ENCODE peak calls at places on chromosomes 2 and 18, in six cellular contexts. W is cardiac muscle cell; T is AG04450; Z is psoas muscle; P is CD8-positive, alpha-beta memory T cell; J is hepatocyte. I is an unnamed sample.
A peak's percentile ranks its signal among the peaks of the same experiment; 100 is the strongest.

GRCh38 chr2:8984152-8984551 is 19.3 kb downstream of the MBOAT2 start:
- DNase-seq in P (no peak), W (peak; percentile 66), Z (no peak), T (no peak), J (no peak), I (no peak)

GRCh38 chr18:61400714-61401113 is 67.5 kb downstream of the CDH20 start:
- DNase-seq in J (no peak), P (no peak), W (peak; percentile 44), Z (no peak), T (peak; percentile 7), I (no peak)

GRCh38 chr18:79804130-79804772 is 6.5 kb downstream of the KCNG2 start:
- DNase-seq in T (no peak), J (no peak), Z (no peak), W (no peak), P (no peak), I (no peak)

GRCh38 chr2:237459741-237460174 is 27.3 kb upstream of the MLPH start:
- DNase-seq in J (no peak), T (no peak), P (no peak), W (peak; percentile 60), Z (no peak), I (no peak)

GRCh38 chr2:235005603-235006259 is 53.9 kb downstream of the SH3BP4 start:
- DNase-seq in P (no peak), Z (peak; percentile 91), J (peak; percentile 72), T (no peak), W (peak; percentile 30), I (peak; percentile 59)

GRCh38 chr2:236294647-236295046 is 30.4 kb upstream of the ASB18 start:
- DNase-seq in Z (no peak), P (no peak), T (no peak), J (no peak), W (no peak), I (no peak)

GRCh38 chr2:62150597-62151305 is 45.2 kb upstream of the B3GNT2 start:
- DNase-seq in P (no peak), Z (no peak), J (no peak), T (no peak), W (peak; percentile 20), I (no peak)

GRCh38 chr2:227411990-227412350 is 24.2 kb upstream of the SCYGR1 start:
- DNase-seq in P (no peak), J (no peak), Z (no peak), W (no peak), T (no peak), I (no peak)

GRCh38 chr2:8515390-8515761 is 166.5 kb upstream of the ID2 start:
- DNase-seq in Z (no peak), P (peak; percentile 68), T (no peak), W (no peak), J (no peak), I (no peak)

GRCh38 chr18:37156330-37156942 is 327.5 kb downstream of the KIAA1328 start:
- DNase-seq in Z (no peak), W (peak; percentile 1), P (no peak), J (peak; percentile 9), T (no peak), I (no peak)

GRCh38 chr2:150698016-150698661 is 210.7 kb upstream of the RND3 start:
- DNase-seq in P (no peak), J (no peak), T (no peak), W (peak; percentile 39), Z (no peak), I (no peak)

GRCh38 chr2:155733091-155733870 is 599.2 kb downstream of the NR4A2 start:
- DNase-seq in W (no peak), J (no peak), P (no peak), T (no peak), Z (no peak), I (no peak)

GRCh38 chr2:72923833-72924352 is 6.6 kb downstream of the EMX1 start:
- DNase-seq in Z (no peak), J (peak; percentile 40), W (no peak), T (no peak), P (no peak), I (no peak)

GRCh38 chr2:232897386-232897970 is 27.4 kb downstream of the SNORC start:
- DNase-seq in P (no peak), J (peak; percentile 1), Z (no peak), W (no peak), T (no peak), I (no peak)

GRCh38 chr18:48840491-48840877 is 110.3 kb downstream of the SMAD7 start:
- DNase-seq in Z (peak; percentile 18), P (no peak), J (no peak), T (no peak), W (no peak), I (no peak)

GRCh38 chr2:234334146-234334545 is 162.7 kb downstream of the ARL4C start:
- DNase-seq in P (no peak), Z (no peak), J (peak; percentile 49), W (peak; percentile 21), T (no peak), I (no peak)

GRCh38 chr18:70523035-70523797 is 234.4 kb downstream of the SOCS6 start:
- DNase-seq in P (no peak), W (no peak), Z (no peak), T (no peak), J (no peak), I (no peak)

GRCh38 chr2:239884051-239884405 is 141.1 kb downstream of the NDUFA10 start:
- DNase-seq in P (no peak), T (no peak), W (no peak), J (no peak), Z (no peak), I (no peak)
- H3K9me3 ChIP-seq in P (no peaks in the 10 kb centered on the region), T (peaks cover 32% of the 10 kb centered on the region), W (no peaks in the 10 kb centered on the region), J (peaks cover 4% of the 10 kb centered on the region), Z (peaks cover 25% of the 10 kb centered on the region), I (peaks cover 52% of the 10 kb centered on the region)

GRCh38 chr2:31688282-31688681 is 107.5 kb upstream of the SRD5A2 start:
- DNase-seq in P (no peak), W (peak; percentile 15), Z (no peak), T (no peak), J (no peak), I (no peak)
- H3K9me3 ChIP-seq in P (peaks cover 8% of the 10 kb centered on the region), W (no peaks in the 10 kb centered on the region), Z (peaks cover 26% of the 10 kb centered on the region), T (peaks cover 17% of the 10 kb centered on the region), J (peaks cover 8% of the 10 kb centered on the region), I (peaks cover 58% of the 10 kb centered on the region)

GRCh38 chr2:95240556-95240955 is 33.2 kb downstream of the ZNF892 start:
- DNase-seq in Z (no peak), J (no peak), W (no peak), P (no peak), T (no peak), I (no peak)
- H3K9me3 ChIP-seq in Z (peaks cover 44% of the 10 kb centered on the region), J (peaks cover under 1% of the 10 kb centered on the region), W (no peaks in the 10 kb centered on the region), P (no peaks in the 10 kb centered on the region), T (peaks cover 12% of the 10 kb centered on the region), I (peaks cover 86% of the 10 kb centered on the region)

DNA sequence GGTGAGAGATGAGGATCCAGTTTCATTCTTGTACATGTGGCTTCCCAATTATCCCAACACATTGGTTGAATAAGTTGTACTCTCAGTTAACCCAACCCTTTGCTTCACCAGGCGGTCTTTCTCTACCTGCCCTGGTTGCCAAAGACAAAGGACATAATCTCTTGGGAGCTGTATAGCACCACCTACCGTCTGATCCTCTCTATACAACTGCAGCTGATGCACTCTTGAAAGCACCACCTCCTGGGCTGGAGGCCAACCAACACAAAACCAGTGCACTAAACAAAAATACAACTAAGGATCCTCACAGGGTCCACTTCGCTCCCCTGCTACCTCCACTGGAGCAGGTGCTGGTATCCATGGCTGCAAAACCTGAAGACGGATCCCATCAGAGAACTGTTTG is 473.6 kb upstream of the NRXN1 start:
- DNase-seq in J (no peak), P (no peak), T (no peak), W (no peak), Z (no peak), I (no peak)
- H3K9me3 ChIP-seq in J (no peaks in the 10 kb centered on the region), P (no peaks in the 10 kb centered on the region), T (peaks cover 5% of the 10 kb centered on the region), W (no peaks in the 10 kb centered on the region), Z (peaks cover 4% of the 10 kb centered on the region), I (peaks cover 21% of the 10 kb centered on the region)

GRCh38 chr2:52294628-52295027 is 1262.7 kb upstream of the NRXN1 start:
- DNase-seq in Z (no peak), J (no peak), P (no peak), W (no peak), T (no peak), I (no peak)
- H3K9me3 ChIP-seq in Z (no peaks in the 10 kb centered on the region), J (no peaks in the 10 kb centered on the region), P (no peaks in the 10 kb centered on the region), W (no peaks in the 10 kb centered on the region), T (no peaks in the 10 kb centered on the region), I (peaks cover 21% of the 10 kb centered on the region)

GRCh38 chr2:240635998-240636547 is 10.8 kb downstream of the GPR35 start:
- DNase-seq in J (no peak), Z (peak; percentile 13), T (no peak), P (no peak), W (no peak), I (peak; percentile 6)
- H3K9me3 ChIP-seq in J (no peaks in the 10 kb centered on the region), Z (no peaks in the 10 kb centered on the region), T (peaks cover 23% of the 10 kb centered on the region), P (peaks cover 4% of the 10 kb centered on the region), W (no peaks in the 10 kb centered on the region), I (peaks cover 14% of the 10 kb centered on the region)

GRCh38 chr2:133209325-133209724 is 358.9 kb downstream of the NCKAP5 start:
- DNase-seq in Z (no peak), J (no peak), P (no peak), T (no peak), W (no peak), I (no peak)
- H3K9me3 ChIP-seq in Z (no peaks in the 10 kb centered on the region), J (peaks cover 4% of the 10 kb centered on the region), P (no peaks in the 10 kb centered on the region), T (no peaks in the 10 kb centered on the region), W (peaks cover 3% of the 10 kb centered on the region), I (peaks cover 16% of the 10 kb centered on the region)